ENCODE peak calls at places on chromosomes 12 and 14, in eight cellular contexts. K is fibroblast of the conjunctiva, P is endodermal cell, F is cardiac muscle cell, L is iPS-NIHi11, W is RWPE1, X is H9, D is brain microvascular endothelial cell. E is an unnamed sample.

GRCh38 chr14:71931492-71932228 is 569 bp upstream of the RGS6 start:
- DNase-seq in K (no peak), P (no peak), F (peak), L (no peak), W (no peak), X (no peak), D (no peak), E (no peak)

GRCh38 chr14:71403673-71404072 is 496.4 kb downstream of the PCNX1 start:
- DNase-seq in K (no peak), P (no peak), F (no peak), L (no peak), W (peak), X (no peak), D (peak), E (peak)

GRCh38 chr14:39372656-39373055 is 59.6 kb downstream of the FBXO33 start:
- DNase-seq in K (peak), P (no peak), F (no peak), L (no peak), W (no peak), X (no peak), D (no peak), E (no peak)

GRCh38 chr12:113684053-113684907 is 212.6 kb upstream of the LHX5 start:
- DNase-seq in K (no peak), P (peak), F (no peak), L (peak), W (no peak), X (peak), D (peak), E (no peak)

GRCh38 chr14:68977137-68977740 is 1.9 kb downstream of the ACTN1 start:
- DNase-seq in K (no peak), P (peak), F (peak), L (no peak), W (no peak), X (no peak), D (no peak), E (no peak)

GRCh38 chr14:32469388-32470160 is 140.5 kb downstream of the AKAP6 start:
- DNase-seq in K (peak), P (no peak), F (peak), L (no peak), W (peak), X (no peak), D (no peak), E (no peak)

GRCh38 chr14:99995700-99996356 is 69.4 kb upstream of the EVL start:
- DNase-seq in K (peak), P (peak), F (peak), L (peak), W (peak), X (peak), D (peak), E (peak)

GRCh38 chr14:89359477-89360222 is 57.4 kb downstream of the FOXN3 start:
- DNase-seq in K (no peak), P (no peak), F (no peak), L (no peak), W (no peak), X (no peak), D (no peak), E (no peak)

GRCh38 chr12:48542300-48542928 is 17.0 kb downstream of the OR8S1 start:
- DNase-seq in K (no peak), P (peak), F (peak), L (peak), W (peak), X (peak), D (peak), E (no peak)

GRCh38 chr14:54025661-54026060 is 69.0 kb upstream of the BMP4 start:
- DNase-seq in K (peak), P (no peak), F (no peak), L (no peak), W (peak), X (no peak), D (peak), E (no peak)

GRCh38 chr12:4246116-4246515 is 27.4 kb upstream of the CCND2 start:
- DNase-seq in K (no peak), P (no peak), F (no peak), L (no peak), W (no peak), X (no peak), D (no peak), E (peak)

GRCh38 chr14:22979748-22980392 is 2.5 kb downstream of the AJUBA start:
- DNase-seq in K (no peak), P (no peak), F (no peak), L (no peak), W (peak), X (no peak), D (no peak), E (no peak)

GRCh38 chr14:103126873-103127304 is 3.6 kb downstream of the TNFAIP2 start:
- DNase-seq in K (no peak), P (peak), F (peak), L (peak), W (peak), X (peak), D (no peak), E (no peak)

GRCh38 chr12:38601970-38602369 is 285.4 kb downstream of the ALG10B start:
- DNase-seq in K (no peak), P (no peak), F (no peak), L (no peak), W (no peak), X (no peak), D (no peak), E (no peak)

GRCh38 chr14:73386342-73386741 is 72.0 kb downstream of the NUMB start:
- DNase-seq in K (no peak), P (no peak), F (no peak), L (no peak), W (no peak), X (no peak), D (no peak), E (no peak)

GRCh38 chr12:131390408-131391100 is 320.3 kb upstream of the SFSWAP start:
- DNase-seq in K (no peak), P (peak), F (peak), L (peak), W (peak), X (peak), D (no peak), E (no peak)

GRCh38 chr12:109131522-109132050 is 15.2 kb downstream of the ACACB start:
- DNase-seq in K (no peak), P (no peak), F (peak), L (no peak), W (no peak), X (no peak), D (no peak), E (no peak)

GRCh38 chr14:65940056-65940735 is 527.7 kb downstream of the FUT8 start:
- DNase-seq in K (no peak), P (no peak), F (peak), L (no peak), W (peak), X (peak), D (no peak), E (no peak)

GRCh38 chr14:96129128-96129736 is 75.4 kb upstream of the BDKRB2 start:
- DNase-seq in K (no peak), P (no peak), F (no peak), L (no peak), W (no peak), X (no peak), D (no peak), E (no peak)

GRCh38 chr12:81128930-81129554 is 51.2 kb downstream of the ACSS3 start:
- DNase-seq in K (peak), P (peak), F (peak), L (peak), W (peak), X (peak), D (peak), E (no peak)

GRCh38 chr12:93025145-93026103 is 96.3 kb upstream of the EEA1 start:
- DNase-seq in K (peak), P (no peak), F (peak), L (peak), W (no peak), X (no peak), D (peak), E (peak)

GRCh38 chr12:107296681-107297086 is 203.3 kb upstream of the CRY1 start:
- DNase-seq in K (no peak), P (no peak), F (no peak), L (no peak), W (peak), X (no peak), D (no peak), E (no peak)

GRCh38 chr14:42192659-42193425 is 586.2 kb downstream of the LRFN5 start:
- DNase-seq in K (peak), P (no peak), F (no peak), L (no peak), W (peak), X (no peak), D (peak), E (no peak)

E was measured in GM06990.